ENCODE peak calls at places on chromosomes 13 and 19, in five cellular contexts. One of them, this sample, is unnamed.

GRCh38 chr19:54399189-54399588 is 16.1 kb upstream of the TTYH1 start:
- DNase-seq in glutamatergic neuron: no peak
- DNase-seq in breast epithelium: peak
- DNase-seq in cardiac muscle cell: no peak
- DNase-seq in heart left ventricle: no peak
- DNase-seq in this sample: no peak

GRCh38 chr13:75385708-75386083 is 96.3 kb downstream of the TBC1D4 start:
- DNase-seq in glutamatergic neuron: no peak
- DNase-seq in breast epithelium: no peak
- DNase-seq in cardiac muscle cell: no peak
- DNase-seq in heart left ventricle: no peak
- DNase-seq in this sample: no peak

GRCh38 chr13:38570706-38571105 is 116.2 kb upstream of the FREM2 start:
- DNase-seq in breast epithelium: no peak
- DNase-seq in heart left ventricle: no peak
- DNase-seq in cardiac muscle cell: no peak
- DNase-seq in glutamatergic neuron: no peak
- DNase-seq in this sample: no peak

GRCh38 chr13:80921556-80921955 is 580.6 kb upstream of the SPRY2 start:
- DNase-seq in breast epithelium: no peak
- DNase-seq in heart left ventricle: no peak
- DNase-seq in glutamatergic neuron: no peak
- DNase-seq in cardiac muscle cell: peak
- DNase-seq in this sample: no peak

GRCh38 chr13:95075506-95075905 is 225.7 kb downstream of the ABCC4 start:
- DNase-seq in breast epithelium: no peak
- DNase-seq in glutamatergic neuron: no peak
- DNase-seq in cardiac muscle cell: no peak
- DNase-seq in heart left ventricle: no peak
- DNase-seq in this sample: no peak

GRCh38 chr19:1423445-1424181 is 14.6 kb upstream of the RPS15 start:
- DNase-seq in heart left ventricle: no peak
- DNase-seq in cardiac muscle cell: no peak
- DNase-seq in breast epithelium: no peak
- DNase-seq in glutamatergic neuron: no peak
- DNase-seq in this sample: no peak

GRCh38 chr19:36009633-36010379 is 1.2 kb upstream of the SYNE4 start:
- DNase-seq in glutamatergic neuron: no peak
- DNase-seq in cardiac muscle cell: no peak
- DNase-seq in heart left ventricle: no peak
- DNase-seq in breast epithelium: no peak
- DNase-seq in this sample: no peak

GRCh38 chr13:39952244-39953233 is 297.1 kb downstream of the COG6 start:
- DNase-seq in glutamatergic neuron: no peak
- DNase-seq in cardiac muscle cell: peak
- DNase-seq in heart left ventricle: no peak
- DNase-seq in breast epithelium: no peak
- DNase-seq in this sample: no peak

GRCh38 chr19:19170053-19170945 is at the start of gene MEF2B:
- DNase-seq in breast epithelium: peak
- DNase-seq in cardiac muscle cell: peak
- DNase-seq in heart left ventricle: peak
- DNase-seq in glutamatergic neuron: peak
- DNase-seq in this sample: peak

DNA sequence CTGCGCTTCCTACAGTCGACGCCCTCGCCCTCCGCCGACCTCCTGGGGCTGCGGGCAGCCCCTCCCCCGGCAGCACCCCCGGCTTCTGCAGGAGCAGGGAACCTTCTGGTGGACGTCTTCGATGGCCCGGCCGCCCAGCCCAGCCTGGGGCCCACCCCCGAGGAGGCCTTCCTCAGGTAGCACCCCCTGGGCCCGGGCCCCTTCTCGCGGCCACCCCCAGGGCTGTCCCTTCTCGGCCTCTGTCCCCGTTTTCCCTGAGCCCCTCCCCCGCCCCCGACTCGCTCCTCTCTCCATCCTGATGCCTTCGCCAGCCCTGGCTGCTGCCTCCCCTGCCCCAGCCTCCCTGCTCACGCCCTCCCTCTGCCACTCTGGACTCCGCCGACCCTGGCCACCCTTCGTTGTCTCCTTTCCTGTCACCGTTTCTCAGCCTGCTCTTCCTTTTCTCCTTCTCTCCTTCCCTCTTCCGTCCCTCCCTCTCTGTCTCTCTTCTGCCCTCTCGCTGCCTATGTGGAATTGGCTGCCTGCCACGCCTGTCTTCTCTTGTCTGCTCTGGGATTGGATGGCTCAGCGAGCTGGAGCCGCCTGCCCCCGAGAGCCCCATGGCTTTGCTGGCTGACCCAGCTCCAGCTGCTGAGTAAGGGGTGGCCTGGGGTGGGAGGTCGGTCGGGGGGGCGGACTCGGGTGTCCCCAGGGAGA is 11.0 kb downstream of the FUZ start:
- DNase-seq in cardiac muscle cell: peak
- DNase-seq in glutamatergic neuron: peak
- DNase-seq in breast epithelium: peak
- DNase-seq in heart left ventricle: peak
- DNase-seq in this sample: no peak
- TF ChIP-seq CTCF in cardiac muscle cell: peak
- TF ChIP-seq CTCF in glutamatergic neuron: no peak
- TF ChIP-seq CTCF in breast epithelium: peak
- TF ChIP-seq CTCF in heart left ventricle: no peak
- TF ChIP-seq CTCF in this sample: no peak

DNA sequence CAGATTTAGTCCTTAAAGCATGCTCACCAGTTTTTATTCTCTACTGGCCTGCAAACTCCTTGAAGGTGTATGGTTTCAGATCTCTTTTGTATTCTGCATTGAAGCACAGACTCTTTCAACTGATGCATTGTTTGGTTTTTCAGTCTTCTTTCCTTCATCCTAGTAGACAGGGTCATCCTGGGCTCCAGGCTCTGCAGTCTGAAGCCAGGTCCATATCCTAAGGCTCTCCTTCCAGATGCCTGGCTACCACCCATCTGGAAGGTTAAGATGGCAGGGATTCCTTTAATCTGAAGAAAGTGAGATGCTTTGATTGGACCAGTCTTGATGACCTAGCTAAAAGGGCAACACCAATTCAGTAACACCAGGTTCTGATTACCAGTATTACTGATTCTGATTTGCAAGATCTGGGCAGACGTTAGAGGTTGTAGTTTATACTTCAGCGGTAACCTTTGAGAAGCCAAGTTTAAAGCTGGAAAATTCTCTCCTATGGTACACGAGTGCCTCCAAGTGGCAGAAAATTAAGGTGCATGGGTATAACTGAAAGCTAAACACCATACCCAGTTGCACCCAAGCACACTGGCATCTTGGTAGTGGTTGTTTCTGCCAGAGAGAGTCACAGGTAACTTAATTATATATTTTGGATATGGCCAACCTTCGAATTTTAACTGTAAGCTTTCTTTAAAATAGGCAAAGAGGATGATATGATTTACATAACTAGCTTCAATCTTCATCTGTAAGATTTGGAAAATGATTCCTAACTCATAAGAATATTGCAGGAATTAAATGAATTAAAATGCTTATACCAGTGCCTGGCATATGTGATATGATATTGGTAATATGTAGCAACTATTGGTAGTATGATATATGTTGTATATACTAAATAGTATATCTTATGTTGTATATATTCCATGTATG is 1651.9 kb upstream of the MIR17HG start:
- DNase-seq in breast epithelium: no peak
- DNase-seq in cardiac muscle cell: peak
- DNase-seq in heart left ventricle: no peak
- DNase-seq in glutamatergic neuron: peak
- DNase-seq in this sample: no peak
- TF ChIP-seq CTCF in breast epithelium: peak
- TF ChIP-seq CTCF in cardiac muscle cell: peak
- TF ChIP-seq CTCF in heart left ventricle: peak
- TF ChIP-seq CTCF in glutamatergic neuron: peak
- TF ChIP-seq CTCF in this sample: peak

GRCh38 chr13:103236213-103236612 is 170.0 kb upstream of the SLC10A2 start:
- DNase-seq in glutamatergic neuron: no peak
- DNase-seq in cardiac muscle cell: peak
- DNase-seq in heart left ventricle: no peak
- DNase-seq in breast epithelium: no peak
- DNase-seq in this sample: no peak
- TF ChIP-seq CTCF in glutamatergic neuron: no peak
- TF ChIP-seq CTCF in cardiac muscle cell: peak
- TF ChIP-seq CTCF in heart left ventricle: no peak
- TF ChIP-seq CTCF in breast epithelium: no peak
- TF ChIP-seq CTCF in this sample: no peak

GRCh38 chr13:97317933-97318332 is 95.8 kb downstream of the MBNL2 start:
- DNase-seq in breast epithelium: no peak
- DNase-seq in cardiac muscle cell: no peak
- DNase-seq in heart left ventricle: no peak
- DNase-seq in glutamatergic neuron: no peak
- DNase-seq in this sample: no peak

GRCh38 chr13:97316390-97316789 is 94.3 kb downstream of the MBNL2 start:
- DNase-seq in breast epithelium: no peak
- DNase-seq in cardiac muscle cell: no peak
- DNase-seq in glutamatergic neuron: no peak
- DNase-seq in heart left ventricle: peak
- DNase-seq in this sample: no peak

GRCh38 chr13:97321101-97321500 is 99.0 kb downstream of the MBNL2 start:
- DNase-seq in glutamatergic neuron: no peak
- DNase-seq in heart left ventricle: no peak
- DNase-seq in cardiac muscle cell: no peak
- DNase-seq in breast epithelium: no peak
- DNase-seq in this sample: no peak

GRCh38 chr13:97319088-97319487 is 97.0 kb downstream of the MBNL2 start:
- DNase-seq in breast epithelium: no peak
- DNase-seq in cardiac muscle cell: peak
- DNase-seq in heart left ventricle: peak
- DNase-seq in glutamatergic neuron: no peak
- DNase-seq in this sample: no peak

DNA sequence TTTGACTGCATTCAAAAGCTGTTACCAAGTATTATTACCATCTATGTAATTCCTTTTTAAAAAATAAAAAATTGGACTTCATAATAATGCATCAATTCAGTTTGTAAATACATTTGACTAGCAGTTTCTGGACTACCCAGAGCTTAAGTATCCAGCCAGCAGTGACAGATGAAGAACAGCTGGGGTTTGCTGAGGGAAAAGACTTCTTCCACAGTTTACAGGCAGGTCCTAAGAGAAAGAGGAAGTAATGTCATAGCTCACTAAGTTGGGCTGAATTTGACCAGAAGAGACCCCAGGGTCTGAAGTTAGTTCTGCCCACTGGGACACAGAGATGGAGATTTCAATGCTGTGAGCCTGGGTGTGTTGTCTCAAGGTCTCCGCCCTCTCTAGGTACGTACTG is 96.4 kb downstream of the MBNL2 start:
- DNase-seq in glutamatergic neuron: no peak
- DNase-seq in breast epithelium: no peak
- DNase-seq in heart left ventricle: no peak
- DNase-seq in cardiac muscle cell: peak
- DNase-seq in this sample: no peak
- TF ChIP-seq CTCF in glutamatergic neuron: no peak
- TF ChIP-seq CTCF in breast epithelium: no peak
- TF ChIP-seq CTCF in heart left ventricle: no peak
- TF ChIP-seq CTCF in cardiac muscle cell: no peak
- TF ChIP-seq CTCF in this sample: no peak

GRCh38 chr19:58054792-58055482 is 4.1 kb upstream of the ZNF135 start:
- DNase-seq in heart left ventricle: peak
- DNase-seq in cardiac muscle cell: peak
- DNase-seq in glutamatergic neuron: peak
- DNase-seq in breast epithelium: peak
- DNase-seq in this sample: no peak
- TF ChIP-seq CTCF in heart left ventricle: peak
- TF ChIP-seq CTCF in cardiac muscle cell: no peak
- TF ChIP-seq CTCF in glutamatergic neuron: no peak
- TF ChIP-seq CTCF in breast epithelium: peak
- TF ChIP-seq CTCF in this sample: no peak

DNA sequence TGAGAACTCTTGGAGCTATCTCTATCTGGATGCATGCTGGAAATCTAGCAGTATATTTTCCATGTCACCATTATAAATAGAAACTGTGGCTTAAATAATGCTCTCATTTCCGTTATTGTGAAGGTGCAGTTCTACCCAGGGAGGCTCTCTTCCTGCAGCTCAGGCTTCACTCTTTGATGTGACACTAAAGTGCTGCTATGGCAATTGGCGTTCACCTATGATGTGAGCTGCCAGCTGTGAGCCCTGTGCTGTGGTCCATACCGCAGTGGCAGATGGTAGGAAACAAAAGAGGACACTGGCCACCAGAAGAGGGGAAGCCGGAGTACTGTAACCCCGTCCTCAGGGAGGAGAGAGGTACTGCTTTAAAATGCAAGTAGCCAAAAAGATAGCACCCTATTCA is 40.6 kb upstream of the ZNF681 start:
- DNase-seq in breast epithelium: no peak
- DNase-seq in cardiac muscle cell: no peak
- DNase-seq in heart left ventricle: no peak
- DNase-seq in glutamatergic neuron: peak
- DNase-seq in this sample: no peak
- TF ChIP-seq CTCF in breast epithelium: no peak
- TF ChIP-seq CTCF in cardiac muscle cell: no peak
- TF ChIP-seq CTCF in heart left ventricle: no peak
- TF ChIP-seq CTCF in glutamatergic neuron: no peak
- TF ChIP-seq CTCF in this sample: no peak

This sample was measured in GM10248.